ENCODE peak calls at places on chromosome 21, in eight cellular contexts. Y is GM20000, V is GM06990, C is choroid plexus epithelial cell, S is cardiac muscle cell, J is heart right ventricle, R is mucosa of descending colon, H is lower leg skin. W is an unnamed sample.

GRCh38 chr21:39631842-39632577 is 19.3 kb downstream of the B3GALT5 start:
- DNase-seq in C (no peak), S (no peak), V (no peak), J (no peak), R (no peak), H (no peak), Y (no peak), W (no peak)

GRCh38 chr21:37532868-37533780 is 166.6 kb downstream of the DYRK1A start:
- DNase-seq in V (peak), R (no peak), H (no peak), J (no peak), S (no peak), C (peak), Y (peak), W (no peak)

GRCh38 chr21:23936224-23936623 is 1671.1 kb downstream of the MRPL39 start:
- DNase-seq in C (peak), V (no peak), R (no peak), J (no peak), S (peak), H (no peak), Y (no peak), W (no peak)

GRCh38 chr21:38165466-38166213 is 91.2 kb upstream of the KCNJ15 start:
- DNase-seq in S (peak), H (no peak), V (no peak), C (peak), R (no peak), J (no peak), Y (no peak), W (peak)

GRCh38 chr21:46071082-46071481 is 26.8 kb upstream of the COL6A2 start:
- DNase-seq in V (no peak), S (no peak), C (no peak), R (peak), Y (no peak), H (peak), J (no peak), W (no peak)

GRCh38 chr21:22965455-22966125 is 1967.4 kb downstream of the NCAM2 start:
- DNase-seq in S (no peak), C (peak), V (no peak), R (no peak), H (no peak), Y (no peak), J (no peak), W (no peak)

GRCh38 chr21:36929622-36930021 is 36.8 kb downstream of the HLCS start:
- DNase-seq in V (no peak), R (no peak), J (no peak), C (peak), S (no peak), H (peak), Y (no peak), W (no peak)

GRCh38 chr21:46063734-46064680 is 33.9 kb upstream of the COL6A2 start:
- DNase-seq in C (no peak), J (no peak), V (no peak), S (no peak), H (peak), R (no peak), Y (no peak), W (no peak)

GRCh38 chr21:34039678-34040382 is 33.5 kb upstream of the MRPS6 start:
- DNase-seq in C (no peak), Y (no peak), J (no peak), R (no peak), S (no peak), H (no peak), V (no peak), W (no peak)

GRCh38 chr21:16193758-16194606 is 464.2 kb downstream of the USP25 start:
- DNase-seq in C (peak), S (peak), J (peak), Y (peak), V (peak), R (no peak), H (no peak), W (no peak)
- TF ChIP-seq CTCF in C (peak), S (peak), J (peak), Y (no peak), V (peak), R (no peak), H (no peak), W (no peak)

DNA sequence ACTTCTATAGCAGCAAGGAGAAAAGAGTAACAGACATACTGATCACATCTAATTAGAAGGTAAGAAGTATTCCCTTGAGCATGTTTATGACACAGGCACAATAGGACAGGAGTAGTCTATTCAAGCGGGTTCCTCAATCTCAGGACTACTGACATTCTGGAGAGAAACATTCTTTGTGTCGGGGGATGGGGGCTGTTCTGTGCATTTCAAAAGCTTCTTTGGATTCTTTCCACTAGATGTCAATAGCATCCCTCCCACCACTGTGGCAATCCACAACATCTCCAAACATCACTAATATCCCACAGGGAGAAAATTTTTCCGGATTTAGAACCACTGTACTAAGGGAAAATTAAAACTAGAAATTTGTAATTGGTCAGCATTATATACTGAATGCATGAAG is 56.9 kb downstream of the ADAMTS5 start:
- DNase-seq in R (no peak), H (no peak), V (no peak), S (peak), C (peak), Y (no peak), J (peak), W (no peak)
- TF ChIP-seq CTCF in R (no peak), H (no peak), V (no peak), S (peak), C (peak), Y (no peak), J (no peak), W (no peak)

DNA sequence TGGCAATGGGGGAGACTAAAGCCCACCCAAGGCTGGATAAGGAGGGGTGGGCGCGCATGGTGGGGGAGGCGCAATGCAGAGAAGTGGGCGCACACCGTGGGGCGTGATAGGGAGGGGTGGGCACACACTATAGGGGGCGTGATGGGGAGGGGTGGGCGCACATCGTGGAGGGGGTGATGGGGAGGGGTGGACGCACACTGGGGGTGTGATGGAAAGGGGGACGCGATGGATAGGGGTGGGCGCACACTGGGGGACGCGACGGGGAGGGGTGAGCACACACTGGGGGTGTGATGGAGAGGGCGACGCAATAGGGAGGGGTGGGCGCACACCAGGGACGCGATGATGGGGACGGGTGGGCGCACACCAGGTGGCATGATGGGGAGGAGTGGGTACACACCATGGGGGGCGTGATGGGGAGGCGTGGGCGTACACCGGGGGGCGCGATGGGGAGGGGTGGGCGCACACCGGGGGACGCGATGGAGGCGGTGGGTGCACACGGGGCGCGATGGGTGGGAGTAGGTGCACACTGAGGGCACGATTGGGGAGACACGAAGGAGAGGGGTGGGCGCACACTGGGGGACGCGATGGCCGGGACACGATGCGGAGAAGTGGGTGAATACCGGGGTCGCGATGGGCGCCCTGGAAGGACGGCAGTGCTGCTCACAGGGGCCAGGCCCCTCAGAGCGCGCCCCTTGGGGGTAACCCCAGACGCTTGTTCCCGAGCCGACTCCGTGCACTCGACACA is 929 bp downstream of the SUMO3 start:
- DNase-seq in V (no peak), C (no peak), S (no peak), H (no peak), J (peak), Y (no peak), R (peak), W (peak)
- TF ChIP-seq CTCF in V (no peak), C (no peak), S (no peak), H (no peak), J (no peak), Y (no peak), R (no peak), W (no peak)

DNA sequence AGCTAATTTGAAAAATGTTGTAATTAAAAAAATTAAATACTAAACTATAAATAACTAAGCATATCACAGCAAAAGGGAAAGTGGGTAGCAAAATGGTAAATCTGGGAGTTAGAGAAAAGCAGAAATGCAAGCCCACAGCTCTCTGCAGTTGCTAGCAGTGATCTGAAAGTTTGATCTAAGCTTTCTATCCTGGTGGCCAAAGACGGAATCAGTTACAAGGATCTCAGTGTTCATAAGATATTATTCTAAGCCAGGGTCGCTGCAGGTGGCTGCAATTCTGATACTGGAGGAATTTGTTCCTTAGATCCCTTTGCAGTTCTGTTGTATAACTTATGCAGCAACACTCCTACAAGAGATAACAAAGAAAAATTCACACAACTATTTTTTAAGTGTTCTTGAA is 363.7 kb downstream of the SETD4 start:
- DNase-seq in J (no peak), C (peak), S (no peak), Y (no peak), R (no peak), V (no peak), H (no peak), W (no peak)
- TF ChIP-seq CTCF in J (no peak), C (peak), S (no peak), Y (no peak), R (no peak), V (no peak), H (no peak), W (no peak)

GRCh38 chr21:15896501-15896900 is 166.7 kb downstream of the USP25 start:
- DNase-seq in R (no peak), S (no peak), J (no peak), V (no peak), H (no peak), C (no peak), Y (no peak), W (no peak)

GRCh38 chr21:15893902-15894301 is 164.1 kb downstream of the USP25 start:
- DNase-seq in C (no peak), R (no peak), S (no peak), J (no peak), V (no peak), H (no peak), Y (no peak), W (no peak)

GRCh38 chr21:15895142-15896106 is 165.6 kb downstream of the USP25 start:
- DNase-seq in J (no peak), R (no peak), H (peak), Y (no peak), C (peak), S (peak), V (no peak), W (no peak)

GRCh38 chr21:15894596-15894995 is 164.8 kb downstream of the USP25 start:
- DNase-seq in S (peak), R (no peak), H (no peak), C (peak), Y (no peak), J (no peak), V (no peak), W (no peak)
- TF ChIP-seq CTCF in S (peak), R (no peak), H (no peak), C (peak), Y (no peak), J (peak), V (no peak), W (no peak)

GRCh38 chr21:41045534-41046268 is 122.3 kb upstream of the BACE2 start:
- DNase-seq in V (no peak), J (no peak), R (no peak), C (no peak), Y (no peak), S (no peak), H (no peak), W (peak)
- TF ChIP-seq CTCF in V (no peak), J (peak), R (no peak), C (no peak), Y (no peak), S (no peak), H (no peak), W (peak)

DNA sequence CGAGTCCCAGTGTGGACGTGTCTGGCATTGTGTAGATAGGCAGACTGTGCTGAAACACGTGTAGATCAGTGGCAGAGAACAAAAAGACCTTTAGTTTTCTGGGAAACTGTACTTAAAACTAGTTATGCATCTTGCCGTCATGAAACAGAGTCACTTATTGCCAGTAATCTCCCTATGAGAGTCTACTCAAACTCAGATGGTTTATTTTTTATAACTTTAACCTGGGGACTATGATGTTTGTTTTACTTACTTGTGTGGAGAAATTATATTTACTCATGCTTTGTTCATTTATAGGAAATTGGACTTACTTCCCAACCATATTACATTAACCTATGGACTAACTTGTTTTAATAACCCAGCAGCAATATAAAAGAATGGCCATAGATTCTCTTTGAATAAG is 54.1 kb upstream of the ABCG1 start:
- DNase-seq in R (no peak), H (no peak), J (no peak), S (no peak), Y (no peak), V (no peak), C (no peak), W (no peak)
- TF ChIP-seq CTCF in R (no peak), H (no peak), J (no peak), S (no peak), Y (no peak), V (no peak), C (no peak), W (no peak)

GRCh38 chr21:35142036-35142825 is 93.1 kb upstream of the RUNX1 start:
- DNase-seq in S (no peak), V (no peak), Y (no peak), J (no peak), C (no peak), R (no peak), H (no peak), W (no peak)

GRCh38 chr21:35136106-35136505 is 87.0 kb upstream of the RUNX1 start:
- DNase-seq in J (no peak), H (no peak), S (no peak), Y (no peak), C (no peak), R (no peak), V (no peak), W (no peak)

GRCh38 chr21:35136586-35137254 is 87.6 kb upstream of the RUNX1 start:
- DNase-seq in C (peak), H (no peak), Y (no peak), R (no peak), V (no peak), J (no peak), S (peak), W (no peak)

GRCh38 chr21:35139382-35139715 is 90.2 kb upstream of the RUNX1 start:
- DNase-seq in C (no peak), J (no peak), Y (peak), V (no peak), R (no peak), S (no peak), H (no peak), W (no peak)

GRCh38 chr21:35138665-35139381 is 89.7 kb upstream of the RUNX1 start:
- DNase-seq in J (no peak), Y (peak), S (peak), H (no peak), C (peak), V (peak), R (no peak), W (no peak)
- TF ChIP-seq CTCF in J (no peak), Y (no peak), S (no peak), H (no peak), C (no peak), V (no peak), R (no peak), W (no peak)

DNA sequence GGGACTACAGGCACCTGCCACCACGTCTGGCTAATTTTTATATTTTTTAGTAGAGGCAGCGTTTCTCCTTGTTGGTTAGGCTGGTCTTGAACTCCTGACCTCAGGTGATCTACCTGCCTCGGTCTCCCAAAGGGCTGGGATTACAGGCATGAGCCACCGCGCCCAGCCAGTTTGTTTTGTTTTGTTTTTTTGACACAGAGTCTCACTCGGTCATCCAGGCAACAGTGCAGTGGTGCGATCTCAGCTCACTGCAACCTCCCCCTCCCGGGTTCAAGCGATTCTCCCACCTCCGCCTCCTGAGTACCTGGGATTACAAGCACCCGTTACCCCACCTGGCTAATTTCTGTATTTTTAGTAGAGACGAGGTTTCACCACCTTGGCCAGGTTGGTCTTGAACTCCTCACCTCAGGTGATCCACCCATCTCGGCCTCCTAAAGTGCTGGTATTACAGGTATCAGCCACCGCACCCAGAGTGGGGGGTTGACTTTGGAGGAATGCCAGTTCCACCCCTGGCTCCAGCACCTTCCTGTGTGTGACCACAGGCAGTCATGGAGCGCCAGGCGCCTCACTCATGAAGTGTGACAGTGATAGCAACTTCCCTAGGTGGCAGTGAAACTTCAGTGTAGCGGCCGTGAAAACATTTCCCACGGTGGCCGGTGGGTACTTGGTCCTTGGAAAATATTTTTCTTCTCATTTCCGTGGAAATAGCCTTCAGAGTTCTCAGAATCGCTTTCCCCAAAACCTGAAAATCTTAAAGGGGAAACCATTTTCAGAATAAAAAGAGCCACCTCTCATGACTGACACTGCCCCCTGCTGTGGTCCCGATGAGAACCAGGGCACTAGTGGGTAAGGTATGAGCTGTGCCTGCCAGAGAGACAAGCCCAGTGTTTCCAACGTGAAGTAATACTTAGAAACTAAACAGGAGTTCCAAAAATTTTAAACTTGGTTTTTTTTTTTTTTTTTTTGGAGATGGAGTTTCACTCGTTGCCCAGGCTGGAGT is 48.6 kb downstream of the WDR4 start:
- DNase-seq in Y (no peak), V (no peak), H (peak), S (no peak), C (no peak), R (no peak), J (no peak), W (no peak)
- TF ChIP-seq CTCF in Y (no peak), V (peak), H (no peak), S (no peak), C (no peak), R (no peak), J (no peak), W (no peak)

GRCh38 chr21:32364387-32364786 is 28.4 kb downstream of the URB1 start:
- DNase-seq in H (peak), Y (no peak), R (peak), V (no peak), J (peak), C (peak), S (no peak), W (no peak)

GRCh38 chr21:32360401-32360981 is 32.3 kb downstream of the URB1 start:
- DNase-seq in R (no peak), J (no peak), V (no peak), H (no peak), Y (no peak), C (no peak), S (no peak), W (no peak)

GRCh38 chr21:32356874-32357395 is 35.9 kb downstream of the URB1 start:
- DNase-seq in C (no peak), Y (no peak), R (no peak), S (no peak), V (no peak), J (no peak), H (no peak), W (no peak)

GRCh38 chr21:32364801-32365200 is 28.0 kb downstream of the URB1 start:
- DNase-seq in S (no peak), V (no peak), Y (no peak), H (no peak), C (peak), R (no peak), J (no peak), W (no peak)

DNA sequence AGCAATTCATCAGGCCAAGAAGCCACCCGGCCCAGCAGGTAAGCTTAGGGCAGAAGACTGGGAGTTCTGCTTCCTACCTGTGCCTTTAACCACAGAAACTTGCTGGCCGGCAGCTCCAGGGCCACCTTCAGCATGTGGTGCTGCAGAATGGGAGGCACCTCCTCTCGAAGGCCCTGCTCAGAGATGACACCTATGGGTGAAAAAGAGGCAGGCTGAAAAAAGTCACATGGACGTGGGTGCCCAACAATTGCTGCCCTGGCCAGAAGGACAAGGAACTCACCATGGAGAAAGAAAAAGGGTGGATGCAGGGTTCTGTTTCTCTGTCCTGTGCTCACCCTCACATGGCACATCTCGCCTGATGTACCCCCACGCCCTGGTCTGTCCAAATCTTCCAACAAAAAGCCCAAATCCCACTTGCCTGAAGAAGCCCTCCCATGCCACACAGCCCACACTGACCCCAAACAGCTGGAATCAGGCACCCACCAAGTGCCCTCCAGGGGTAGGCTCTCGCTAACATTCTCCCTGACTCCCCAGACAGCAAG is 33.0 kb downstream of the URB1 start:
- DNase-seq in C (peak), R (no peak), J (no peak), V (no peak), Y (no peak), H (no peak), S (no peak), W (no peak)
- TF ChIP-seq CTCF in C (peak), R (no peak), J (no peak), V (peak), Y (no peak), H (no peak), S (peak), W (no peak)

W was measured in glutamatergic neuron.